ENCODE peak calls at places on chromosome 5, in eight cellular contexts. One of them, this sample, is unnamed.

GRCh38 chr5:126403871-126404270 is 19.3 kb upstream of the GRAMD2B start:
- DNase-seq in OCI-LY7: no peak
- DNase-seq in cardiac muscle cell: peak; percentile 74
- DNase-seq in IMR-90: peak; percentile 37
- DNase-seq in endodermal cell: no peak
- DNase-seq in H1: no peak
- DNase-seq in body of pancreas: no peak
- DNase-seq in lung: no peak
- DNase-seq in this sample: no peak

GRCh38 chr5:458547-459353 is 15.8 kb downstream of the EXOC3 start:
- DNase-seq in OCI-LY7: no peak
- DNase-seq in cardiac muscle cell: no peak
- DNase-seq in IMR-90: peak; percentile 65
- DNase-seq in endodermal cell: peak; percentile 25
- DNase-seq in H1: no peak
- DNase-seq in body of pancreas: no peak
- DNase-seq in lung: no peak
- DNase-seq in this sample: peak; percentile 5

GRCh38 chr5:36575367-36575781 is 31.0 kb upstream of the SLC1A3 start:
- DNase-seq in OCI-LY7: no peak
- DNase-seq in cardiac muscle cell: peak; percentile 78
- DNase-seq in IMR-90: peak; percentile 15
- DNase-seq in endodermal cell: no peak
- DNase-seq in H1: no peak
- DNase-seq in body of pancreas: no peak
- DNase-seq in lung: no peak
- DNase-seq in this sample: no peak

GRCh38 chr5:142063878-142064331 is 44.7 kb upstream of the NDFIP1 start:
- DNase-seq in OCI-LY7: no peak
- DNase-seq in cardiac muscle cell: peak; percentile 87
- DNase-seq in IMR-90: peak; percentile 61
- DNase-seq in endodermal cell: peak; percentile 88
- DNase-seq in H1: peak; percentile 72
- DNase-seq in body of pancreas: peak; percentile 58
- DNase-seq in lung: no peak
- DNase-seq in this sample: peak; percentile 13

GRCh38 chr5:72160299-72160698 is 53.0 kb downstream of the MAP1B start:
- DNase-seq in OCI-LY7: no peak
- DNase-seq in cardiac muscle cell: peak; percentile 71
- DNase-seq in IMR-90: peak; percentile 99
- DNase-seq in endodermal cell: no peak
- DNase-seq in H1: no peak
- DNase-seq in body of pancreas: no peak
- DNase-seq in lung: no peak
- DNase-seq in this sample: no peak

GRCh38 chr5:68285857-68286611 is 70.5 kb downstream of the PIK3R1 start:
- DNase-seq in OCI-LY7: peak; percentile 73
- DNase-seq in cardiac muscle cell: peak; percentile 75
- DNase-seq in IMR-90: peak; percentile 65
- DNase-seq in endodermal cell: no peak
- DNase-seq in H1: no peak
- DNase-seq in body of pancreas: no peak
- DNase-seq in lung: no peak
- DNase-seq in this sample: no peak

GRCh38 chr5:1666221-1666620 is 133.4 kb downstream of the MRPL36 start:
- DNase-seq in OCI-LY7: no peak
- DNase-seq in cardiac muscle cell: no peak
- DNase-seq in IMR-90: no peak
- DNase-seq in endodermal cell: no peak
- DNase-seq in H1: no peak
- DNase-seq in body of pancreas: no peak
- DNase-seq in lung: peak; percentile 3
- DNase-seq in this sample: no peak

GRCh38 chr5:151005187-151005974 is 15.0 kb upstream of the GPX3 start:
- DNase-seq in OCI-LY7: no peak
- DNase-seq in cardiac muscle cell: peak; percentile 31
- DNase-seq in IMR-90: no peak
- DNase-seq in endodermal cell: peak; percentile 41
- DNase-seq in H1: no peak
- DNase-seq in body of pancreas: no peak
- DNase-seq in lung: no peak
- DNase-seq in this sample: peak; percentile 38

GRCh38 chr5:131950706-131951105 is 5.2 kb upstream of the MEIKIN start:
- DNase-seq in OCI-LY7: no peak
- DNase-seq in cardiac muscle cell: no peak
- DNase-seq in IMR-90: no peak
- DNase-seq in endodermal cell: no peak
- DNase-seq in H1: no peak
- DNase-seq in body of pancreas: no peak
- DNase-seq in lung: no peak
- DNase-seq in this sample: no peak

GRCh38 chr5:80255425-80255751 is 460 bp downstream of the SERINC5 start:
- DNase-seq in OCI-LY7: peak; percentile 45
- DNase-seq in cardiac muscle cell: peak; percentile 68
- DNase-seq in IMR-90: peak; percentile 50
- DNase-seq in endodermal cell: peak; percentile 81
- DNase-seq in H1: no peak
- DNase-seq in body of pancreas: peak; percentile 60
- DNase-seq in lung: peak; percentile 67
- DNase-seq in this sample: peak; percentile 81

GRCh38 chr5:108481355-108481931 is 99.5 kb upstream of the FBXL17 start:
- DNase-seq in OCI-LY7: peak; percentile 33
- DNase-seq in cardiac muscle cell: peak; percentile 55
- DNase-seq in IMR-90: peak; percentile 42
- DNase-seq in endodermal cell: peak; percentile 54
- DNase-seq in H1: no peak
- DNase-seq in body of pancreas: no peak
- DNase-seq in lung: no peak
- DNase-seq in this sample: no peak

GRCh38 chr5:149030392-149030791 is 32.5 kb downstream of the SH3TC2 start:
- DNase-seq in OCI-LY7: no peak
- DNase-seq in cardiac muscle cell: no peak
- DNase-seq in IMR-90: peak; percentile 93
- DNase-seq in endodermal cell: no peak
- DNase-seq in H1: no peak
- DNase-seq in body of pancreas: no peak
- DNase-seq in lung: no peak
- DNase-seq in this sample: no peak

GRCh38 chr5:171592076-171592475 is 172.6 kb downstream of the FGF18 start:
- DNase-seq in OCI-LY7: no peak
- DNase-seq in cardiac muscle cell: no peak
- DNase-seq in IMR-90: no peak
- DNase-seq in endodermal cell: peak; percentile 23
- DNase-seq in H1: peak; percentile 39
- DNase-seq in body of pancreas: no peak
- DNase-seq in lung: no peak
- DNase-seq in this sample: no peak

GRCh38 chr5:83368317-83368716 is 103.2 kb upstream of the VCAN start:
- DNase-seq in OCI-LY7: no peak
- DNase-seq in cardiac muscle cell: peak; percentile 55
- DNase-seq in IMR-90: peak; percentile 88
- DNase-seq in endodermal cell: no peak
- DNase-seq in H1: no peak
- DNase-seq in body of pancreas: no peak
- DNase-seq in lung: no peak
- DNase-seq in this sample: no peak

GRCh38 chr5:54329731-54330709 is 19.6 kb upstream of the ARL15 start:
- DNase-seq in OCI-LY7: no peak
- DNase-seq in cardiac muscle cell: peak; percentile 83
- DNase-seq in IMR-90: peak; percentile 96
- DNase-seq in endodermal cell: no peak
- DNase-seq in H1: no peak
- DNase-seq in body of pancreas: peak; percentile 67
- DNase-seq in lung: no peak
- DNase-seq in this sample: no peak

GRCh38 chr5:107671742-107672211 is 1.0 kb upstream of the EFNA5 start:
- DNase-seq in OCI-LY7: no peak
- DNase-seq in cardiac muscle cell: peak; percentile 61
- DNase-seq in IMR-90: peak; percentile 52
- DNase-seq in endodermal cell: peak; percentile 84
- DNase-seq in H1: peak; percentile 76
- DNase-seq in body of pancreas: no peak
- DNase-seq in lung: no peak
- DNase-seq in this sample: peak; percentile 34

GRCh38 chr5:81045389-81045807 is 85.2 kb downstream of the RASGRF2 start:
- DNase-seq in OCI-LY7: no peak
- DNase-seq in cardiac muscle cell: peak; percentile 13
- DNase-seq in IMR-90: no peak
- DNase-seq in endodermal cell: no peak
- DNase-seq in H1: no peak
- DNase-seq in body of pancreas: no peak
- DNase-seq in lung: no peak
- DNase-seq in this sample: no peak

GRCh38 chr5:32339198-32339597 is 26.5 kb upstream of the MTMR12 start:
- DNase-seq in OCI-LY7: peak; percentile 72
- DNase-seq in cardiac muscle cell: peak; percentile 14
- DNase-seq in IMR-90: peak; percentile 16
- DNase-seq in endodermal cell: no peak
- DNase-seq in H1: no peak
- DNase-seq in body of pancreas: no peak
- DNase-seq in lung: no peak
- DNase-seq in this sample: no peak

GRCh38 chr5:154934881-154935280 is 3.1 kb downstream of the GEMIN5 start:
- DNase-seq in OCI-LY7: no peak
- DNase-seq in cardiac muscle cell: no peak
- DNase-seq in IMR-90: no peak
- DNase-seq in endodermal cell: no peak
- DNase-seq in H1: no peak
- DNase-seq in body of pancreas: no peak
- DNase-seq in lung: no peak
- DNase-seq in this sample: no peak
- H3K4me1 ChIP-seq in OCI-LY7: peaks cover 22% of the 10 kb centered on the region
- H3K4me1 ChIP-seq in cardiac muscle cell: no peaks in the 10 kb centered on the region
- H3K4me1 ChIP-seq in IMR-90: peaks cover 2% of the 10 kb centered on the region
- H3K4me1 ChIP-seq in endodermal cell: peaks cover 4% of the 10 kb centered on the region
- H3K4me1 ChIP-seq in H1: peaks cover 7% of the 10 kb centered on the region
- H3K4me1 ChIP-seq in body of pancreas: peaks cover 11% of the 10 kb centered on the region
- H3K4me1 ChIP-seq in lung: no peaks in the 10 kb centered on the region
- H3K4me1 ChIP-seq in this sample: peaks cover 6% of the 10 kb centered on the region

GRCh38 chr5:102090770-102091169 is 205.3 kb downstream of the SLCO4C1 start:
- DNase-seq in OCI-LY7: peak; percentile 29
- DNase-seq in cardiac muscle cell: no peak
- DNase-seq in IMR-90: no peak
- DNase-seq in endodermal cell: peak; percentile 56
- DNase-seq in H1: no peak
- DNase-seq in body of pancreas: no peak
- DNase-seq in lung: peak; percentile 29
- DNase-seq in this sample: no peak
- TF ChIP-seq CTCF in OCI-LY7: peak; percentile 70
- TF ChIP-seq CTCF in cardiac muscle cell: no peak
- TF ChIP-seq CTCF in IMR-90: no peak
- TF ChIP-seq CTCF in endodermal cell: peak; percentile 77
- TF ChIP-seq CTCF in H1: peak; percentile 41
- TF ChIP-seq CTCF in body of pancreas: no peak
- TF ChIP-seq CTCF in lung: no peak
- TF ChIP-seq CTCF in this sample: no peak

GRCh38 chr5:44345871-44346270 is 43.3 kb downstream of the FGF10 start:
- DNase-seq in OCI-LY7: no peak
- DNase-seq in cardiac muscle cell: no peak
- DNase-seq in IMR-90: no peak
- DNase-seq in endodermal cell: no peak
- DNase-seq in H1: no peak
- DNase-seq in body of pancreas: no peak
- DNase-seq in lung: no peak
- DNase-seq in this sample: no peak
- H3K4me1 ChIP-seq in OCI-LY7: no peaks in the 10 kb centered on the region
- H3K4me1 ChIP-seq in cardiac muscle cell: peaks cover 9% of the 10 kb centered on the region
- H3K4me1 ChIP-seq in IMR-90: no peaks in the 10 kb centered on the region
- H3K4me1 ChIP-seq in endodermal cell: no peaks in the 10 kb centered on the region
- H3K4me1 ChIP-seq in H1: no peaks in the 10 kb centered on the region
- H3K4me1 ChIP-seq in body of pancreas: no peaks in the 10 kb centered on the region
- H3K4me1 ChIP-seq in lung: no peaks in the 10 kb centered on the region
- H3K4me1 ChIP-seq in this sample: no peaks in the 10 kb centered on the region

GRCh38 chr5:123752576-123752975 is 240.6 kb downstream of the CSNK1G3 start:
- DNase-seq in OCI-LY7: no peak
- DNase-seq in cardiac muscle cell: peak; percentile 83
- DNase-seq in IMR-90: peak; percentile 89
- DNase-seq in endodermal cell: no peak
- DNase-seq in H1: no peak
- DNase-seq in body of pancreas: no peak
- DNase-seq in lung: no peak
- DNase-seq in this sample: no peak

GRCh38 chr5:123748239-123748638 is 236.3 kb downstream of the CSNK1G3 start:
- DNase-seq in OCI-LY7: no peak
- DNase-seq in cardiac muscle cell: no peak
- DNase-seq in IMR-90: no peak
- DNase-seq in endodermal cell: no peak
- DNase-seq in H1: no peak
- DNase-seq in body of pancreas: no peak
- DNase-seq in lung: no peak
- DNase-seq in this sample: no peak

GRCh38 chr5:123746683-123747360 is 234.8 kb downstream of the CSNK1G3 start:
- DNase-seq in OCI-LY7: no peak
- DNase-seq in cardiac muscle cell: no peak
- DNase-seq in IMR-90: no peak
- DNase-seq in endodermal cell: no peak
- DNase-seq in H1: no peak
- DNase-seq in body of pancreas: no peak
- DNase-seq in lung: no peak
- DNase-seq in this sample: no peak
- TF ChIP-seq CTCF in OCI-LY7: no peak
- TF ChIP-seq CTCF in cardiac muscle cell: no peak
- TF ChIP-seq CTCF in IMR-90: no peak
- TF ChIP-seq CTCF in endodermal cell: no peak
- TF ChIP-seq CTCF in H1: no peak
- TF ChIP-seq CTCF in body of pancreas: no peak
- TF ChIP-seq CTCF in lung: no peak
- TF ChIP-seq CTCF in this sample: no peak

GRCh38 chr5:172776235-172776594 is 5.2 kb upstream of the DUSP1 start:
- DNase-seq in OCI-LY7: no peak
- DNase-seq in cardiac muscle cell: no peak
- DNase-seq in IMR-90: no peak
- DNase-seq in endodermal cell: no peak
- DNase-seq in H1: no peak
- DNase-seq in body of pancreas: no peak
- DNase-seq in lung: no peak
- DNase-seq in this sample: no peak
- H3K4me1 ChIP-seq in OCI-LY7: peaks cover 29% of the 10 kb centered on the region
- H3K4me1 ChIP-seq in cardiac muscle cell: peaks cover 4% of the 10 kb centered on the region
- H3K4me1 ChIP-seq in IMR-90: peaks cover 27% of the 10 kb centered on the region
- H3K4me1 ChIP-seq in endodermal cell: no peaks in the 10 kb centered on the region
- H3K4me1 ChIP-seq in H1: no peaks in the 10 kb centered on the region
- H3K4me1 ChIP-seq in body of pancreas: peaks cover 54% of the 10 kb centered on the region
- H3K4me1 ChIP-seq in lung: peaks cover 3% of the 10 kb centered on the region
- H3K4me1 ChIP-seq in this sample: peaks cover 74% of the 10 kb centered on the region

GRCh38 chr5:159909126-159909525 is 7.2 kb upstream of the ADRA1B start:
- DNase-seq in OCI-LY7: no peak
- DNase-seq in cardiac muscle cell: no peak
- DNase-seq in IMR-90: no peak
- DNase-seq in endodermal cell: no peak
- DNase-seq in H1: no peak
- DNase-seq in body of pancreas: no peak
- DNase-seq in lung: no peak
- DNase-seq in this sample: no peak
- TF ChIP-seq CTCF in OCI-LY7: no peak
- TF ChIP-seq CTCF in cardiac muscle cell: no peak
- TF ChIP-seq CTCF in IMR-90: no peak
- TF ChIP-seq CTCF in endodermal cell: no peak
- TF ChIP-seq CTCF in H1: no peak
- TF ChIP-seq CTCF in body of pancreas: no peak
- TF ChIP-seq CTCF in lung: no peak
- TF ChIP-seq CTCF in this sample: no peak

This sample was measured in transverse colon.